ENCODE peak calls at places on chromosomes 4 and X, in five cellular contexts. R, H, U, J and Y are unnamed samples.

GRCh38 chr4:28277931-28278330 is 1417.3 kb downstream of the STIM2 start:
- DNase-seq in J (no peak), H (no peak), U (no peak), R (no peak), Y (no peak)

GRCh38 chr4:28229092-28229491 is 1368.5 kb downstream of the STIM2 start:
- DNase-seq in R (no peak), H (no peak), J (peak), U (no peak), Y (no peak)

GRCh38 chrX:153732406-153732805 is 7.8 kb downstream of the ABCD1 start:
- DNase-seq in H (no peak), J (no peak), U (no peak), R (no peak), Y (no peak)

GRCh38 chr4:21304061-21304541 is 603.8 kb downstream of the PACRGL start:
- DNase-seq in H (no peak), R (no peak), J (no peak), U (peak), Y (peak)

GRCh38 chr4:26410385-26411293 is 79.6 kb downstream of the CCKAR start:
- DNase-seq in J (peak), U (peak), R (no peak), H (peak), Y (no peak)

GRCh38 chr4:76923619-76924357 is 25.8 kb upstream of the SEPTIN11 start:
- DNase-seq in H (no peak), J (no peak), R (no peak), U (no peak), Y (no peak)

GRCh38 chr4:73585345-73585744 is 34.9 kb downstream of the RASSF6 start:
- DNase-seq in J (no peak), R (no peak), H (no peak), U (no peak), Y (no peak)

GRCh38 chr4:52071786-52072552 is 20.9 kb downstream of the SPATA18 start:
- DNase-seq in R (no peak), J (no peak), U (no peak), H (no peak), Y (no peak)

GRCh38 chr4:40629401-40630334 is at the start of gene RBM47:
- DNase-seq in H (peak), U (peak), R (peak), J (peak), Y (peak)

GRCh38 chr4:126992910-126993309 is 639.8 kb upstream of the INTU start:
- DNase-seq in U (no peak), R (no peak), J (no peak), H (no peak), Y (no peak)

GRCh38 chr4:94827481-94828110 is 69.8 kb downstream of the BMPR1B start:
- DNase-seq in J (peak), H (no peak), U (no peak), R (no peak), Y (no peak)

GRCh38 chr4:788636-789297 is 37.2 kb downstream of the CPLX1 start:
- DNase-seq in U (no peak), J (no peak), H (no peak), R (peak), Y (no peak)

GRCh38 chrX:48945517-48946348 is 11.7 kb downstream of the OTUD5 start:
- DNase-seq in R (peak), J (peak), U (peak), H (peak), Y (peak)

GRCh38 chr4:129604632-129605031 is 508.7 kb downstream of the C4orf33 start:
- DNase-seq in R (no peak), H (no peak), J (no peak), U (no peak), Y (no peak)

GRCh38 chr4:8544741-8545438 is 35.3 kb upstream of the GPR78 start:
- DNase-seq in H (no peak), R (no peak), J (peak), U (no peak), Y (peak)

GRCh38 chr4:140103676-140104075 is 50.3 kb downstream of the MAML3 start:
- DNase-seq in J (peak), R (no peak), U (no peak), H (no peak), Y (no peak)

GRCh38 chr4:138235419-138235952 is 6.7 kb downstream of the SLC7A11 start:
- DNase-seq in U (no peak), J (peak), H (no peak), R (no peak), Y (no peak)

GRCh38 chr4:186191266-186192067 is at the start of gene CYP4V2:
- DNase-seq in R (peak), H (peak), J (peak), U (peak), Y (peak)

GRCh38 chr4:29588615-29589014 is 1131.6 kb upstream of the PCDH7 start:
- DNase-seq in J (no peak), R (no peak), H (no peak), U (no peak), Y (no peak)

GRCh38 chr4:155403886-155404285 is 27.1 kb upstream of the MAP9 start:
- DNase-seq in U (peak), R (no peak), H (no peak), J (peak), Y (no peak)

GRCh38 chr4:90415116-90415515 is 287.9 kb downstream of the CCSER1 start:
- DNase-seq in J (no peak), R (no peak), U (no peak), H (no peak), Y (no peak)

GRCh38 chr4:185110375-185110823 is 32.7 kb upstream of the SLC25A4 start:
- DNase-seq in H (no peak), R (peak), J (no peak), U (no peak), Y (no peak)

GRCh38 chr4:152938237-152938969 is 2.3 kb downstream of the FHDC1 start:
- DNase-seq in H (no peak), U (no peak), J (no peak), R (no peak), Y (no peak)

GRCh38 chrX:53163436-53163835 is 61.6 kb downstream of the KDM5C start:
- DNase-seq in U (no peak), H (no peak), J (no peak), R (no peak), Y (no peak)

GRCh38 chr4:185782523-185782922 is 29.5 kb downstream of the SORBS2 start:
- DNase-seq in R (no peak), U (no peak), J (no peak), H (no peak), Y (no peak)

GRCh38 chrX:74464722-74465121 is 43.4 kb downstream of the SLC16A2 start:
- DNase-seq in U (no peak), R (no peak), H (no peak), J (no peak), Y (no peak)

GRCh38 chrX:71400710-71401109 is 34.6 kb downstream of the TAF1 start:
- DNase-seq in J (no peak), H (no peak), R (no peak), U (no peak), Y (no peak)

GRCh38 chr4:108170729-108171540 is 2.2 kb upstream of the LEF1 start:
- DNase-seq in H (no peak), R (no peak), U (peak), J (no peak), Y (no peak)

GRCh38 chr4:108171541-108172230 is 3.0 kb upstream of the LEF1 start:
- DNase-seq in R (no peak), H (no peak), J (no peak), U (no peak), Y (no peak)

GRCh38 chr4:108173599-108174057 is 4.9 kb upstream of the LEF1 start:
- DNase-seq in J (no peak), R (no peak), H (no peak), U (no peak), Y (no peak)

GRCh38 chr4:108172231-108172779 is 3.6 kb upstream of the LEF1 start:
- DNase-seq in J (no peak), R (no peak), H (peak), U (peak), Y (peak)

DNA sequence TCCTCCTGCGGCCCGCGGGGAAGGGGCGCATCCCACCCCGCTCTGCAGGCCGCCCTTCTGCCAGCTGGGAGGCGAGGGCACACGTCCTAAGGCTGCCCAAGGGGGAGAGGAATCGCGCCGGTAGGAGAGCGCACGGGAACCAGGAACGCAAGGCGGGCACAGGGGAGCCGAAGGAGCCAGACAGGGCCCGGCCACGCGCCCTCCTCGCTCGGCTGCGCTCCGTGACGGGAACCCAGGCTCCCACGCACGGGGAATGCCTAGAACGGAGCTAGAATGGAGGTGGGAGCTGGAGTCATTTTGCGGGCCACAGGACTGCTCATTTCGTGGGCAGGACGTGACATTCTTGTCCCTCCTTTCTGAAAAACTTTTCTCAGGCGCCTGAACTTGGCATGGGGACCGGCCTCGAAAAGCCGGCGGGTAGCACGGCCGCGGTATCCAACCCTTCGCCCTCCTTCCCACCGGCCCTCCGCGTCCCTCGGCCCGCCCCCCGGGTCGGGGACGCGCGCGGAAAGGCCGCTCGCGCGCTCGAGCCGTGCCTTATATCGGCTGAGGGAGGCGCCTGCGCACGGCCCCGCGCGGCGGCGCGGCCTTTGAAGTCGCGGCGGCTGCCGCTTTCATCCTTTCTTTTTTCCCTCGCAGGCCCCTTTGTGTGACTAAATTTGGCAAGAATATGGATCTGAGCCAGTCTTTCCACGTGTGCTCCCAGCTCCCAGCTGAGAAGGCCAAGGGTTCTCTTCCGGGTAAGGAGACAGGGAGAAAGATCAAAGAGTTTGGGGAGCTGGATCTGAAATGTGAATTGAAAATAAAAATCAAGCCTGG is 4.3 kb upstream of the LEF1 start:
- DNase-seq in U (peak), H (peak), J (no peak), R (peak), Y (peak)
- TF ChIP-seq CTCF in U (no peak), H (no peak), J (no peak), R (no peak), Y (no peak)

DNA sequence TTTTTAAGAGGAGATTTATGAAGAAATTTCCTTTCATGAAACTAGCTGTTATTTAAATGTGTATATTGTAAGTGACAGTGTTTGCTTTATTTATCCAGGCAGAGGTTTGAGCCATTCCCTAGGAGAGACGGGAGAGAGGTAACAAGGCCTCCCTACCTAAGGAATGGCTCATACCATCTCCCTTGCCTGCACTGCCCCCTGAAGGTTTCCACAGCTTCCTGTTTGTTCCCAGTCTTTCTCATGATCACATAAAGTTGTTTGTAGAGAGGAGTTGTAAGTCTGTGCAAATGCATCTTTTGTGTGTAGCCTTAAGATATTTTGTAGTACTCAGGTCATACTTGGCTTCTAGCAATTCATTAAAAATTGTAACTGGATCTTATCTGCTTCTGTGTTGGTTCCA is 1504.5 kb upstream of the PCDH10 start:
- DNase-seq in H (no peak), J (no peak), U (peak), R (no peak), Y (no peak)
- TF ChIP-seq CTCF in H (no peak), J (no peak), U (peak), R (no peak), Y (no peak)

GRCh38 chr4:177108708-177109107 is 201.0 kb upstream of the NEIL3 start:
- DNase-seq in J (peak), R (no peak), U (no peak), H (no peak), Y (no peak)
- TF ChIP-seq CTCF in J (peak), R (no peak), U (peak), H (no peak), Y (peak)

GRCh38 chrX:8760021-8760420 is 28.1 kb upstream of the ANOS1 start:
- DNase-seq in R (no peak), U (no peak), H (no peak), J (peak), Y (no peak)

GRCh38 chrX:8755813-8756212 is 23.9 kb upstream of the ANOS1 start:
- DNase-seq in U (no peak), H (no peak), J (no peak), R (no peak), Y (no peak)

GRCh38 chrX:8749697-8750096 is 17.8 kb upstream of the ANOS1 start:
- DNase-seq in H (no peak), R (no peak), J (no peak), U (no peak), Y (no peak)

GRCh38 chrX:8755116-8755515 is 23.2 kb upstream of the ANOS1 start:
- DNase-seq in H (no peak), J (no peak), U (no peak), R (no peak), Y (no peak)
- TF ChIP-seq CTCF in H (no peak), J (no peak), U (no peak), R (no peak), Y (no peak)

GRCh38 chrX:151680805-151681204 is 14.5 kb upstream of the PRRG3 start:
- DNase-seq in R (no peak), J (peak), H (no peak), U (peak), Y (no peak)
- TF ChIP-seq CTCF in R (peak), J (peak), H (peak), U (peak), Y (peak)

GRCh38 chr4:66688674-66689073 is 856.6 kb downstream of the CENPC start:
- DNase-seq in R (no peak), J (peak), U (peak), H (no peak), Y (no peak)
- TF ChIP-seq CTCF in R (no peak), J (no peak), U (peak), H (no peak), Y (peak)

GRCh38 chr4:3346146-3346545 is 53.3 kb downstream of the RGS12 start:
- DNase-seq in R (no peak), U (peak), H (peak), J (peak), Y (no peak)
- TF ChIP-seq CTCF in R (peak), U (peak), H (peak), J (peak), Y (peak)